ENCODE peak calls at places on chromosomes 2 and 18, in seven cellular contexts. L, O, B, W, T, Q and I are unnamed samples.
A peak's percentile ranks its signal among the peaks of the same experiment; 100 is the strongest.

GRCh38 chr2:236240228-236240990 is 23.8 kb downstream of the ASB18 start:
- DNase-seq in L (no peak), O (peak; percentile 88), B (no peak), W (no peak), T (no peak), Q (peak; percentile 73), I (no peak)

GRCh38 chr2:169386621-169387235 is 24.4 kb upstream of the LRP2 start:
- DNase-seq in L (no peak), O (no peak), B (no peak), W (no peak), T (no peak), Q (no peak), I (no peak)

GRCh38 chr18:58596265-58596681 is 32.6 kb downstream of the ALPK2 start:
- DNase-seq in L (no peak), O (no peak), B (no peak), W (no peak), T (no peak), Q (no peak), I (no peak)

GRCh38 chr2:236657215-236657614 is 87.6 kb downstream of the ACKR3 start:
- DNase-seq in L (no peak), O (no peak), B (no peak), W (no peak), T (no peak), Q (no peak), I (no peak)

GRCh38 chr2:151367571-151367970 is 10.2 kb downstream of the TNFAIP6 start:
- DNase-seq in L (no peak), O (peak; percentile 17), B (no peak), W (no peak), T (no peak), Q (no peak), I (no peak)

GRCh38 chr2:109614715-109615636 is 812 bp downstream of the SOWAHC start:
- DNase-seq in L (no peak), O (no peak), B (peak; percentile 5), W (peak; percentile 56), T (no peak), Q (peak; percentile 67), I (no peak)

GRCh38 chr18:24189007-24189528 is 50.2 kb downstream of the CABYR start:
- DNase-seq in L (no peak), O (no peak), B (no peak), W (no peak), T (no peak), Q (no peak), I (no peak)

GRCh38 chr2:237154894-237155851 is 69.5 kb downstream of the COPS8 start:
- DNase-seq in L (no peak), O (no peak), B (peak; percentile 57), W (no peak), T (no peak), Q (peak; percentile 61), I (no peak)

GRCh38 chr2:186889291-186889886 is 40.4 kb upstream of the ZSWIM2 start:
- DNase-seq in L (no peak), O (no peak), B (no peak), W (no peak), T (no peak), Q (no peak), I (no peak)

GRCh38 chr18:76943542-76944339 is 121.4 kb downstream of the ZNF236 start:
- DNase-seq in L (no peak), O (peak; percentile 43), B (no peak), W (peak; percentile 83), T (no peak), Q (no peak), I (no peak)

GRCh38 chr2:50125230-50125629 is 906.7 kb downstream of the NRXN1 start:
- DNase-seq in L (no peak), O (no peak), B (no peak), W (no peak), T (peak; percentile 66), Q (no peak), I (no peak)

GRCh38 chr2:13822365-13822764 is 810.2 kb upstream of the LRATD1 start:
- DNase-seq in L (no peak), O (no peak), B (no peak), W (no peak), T (no peak), Q (no peak), I (no peak)

GRCh38 chr2:29261003-29261402 is 145.8 kb downstream of the CLIP4 start:
- DNase-seq in L (no peak), O (no peak), B (no peak), W (no peak), T (no peak), Q (peak; percentile 5), I (no peak)

GRCh38 chr2:148603562-148603920 is 41.0 kb upstream of the EPC2 start:
- DNase-seq in L (no peak), O (no peak), B (peak; percentile 54), W (no peak), T (no peak), Q (no peak), I (no peak)

GRCh38 chr2:213021971-213022899 is 129.2 kb downstream of the IKZF2 start:
- DNase-seq in L (no peak), O (peak; percentile 31), B (peak; percentile 21), W (no peak), T (no peak), Q (no peak), I (no peak)

GRCh38 chr2:73292906-73293533 is 328 bp downstream of the EGR4 start:
- DNase-seq in L (no peak), O (no peak), B (peak; percentile 29), W (no peak), T (no peak), Q (peak; percentile 48), I (no peak)

GRCh38 chr2:25517701-25518100 is 155.7 kb downstream of the DTNB start:
- DNase-seq in L (no peak), O (no peak), B (no peak), W (no peak), T (no peak), Q (no peak), I (no peak)